ENCODE peak calls at places on chromosomes 4 and X, in six cellular contexts. G, D, F, K, Z and M are unnamed samples.

GRCh38 chr4:11423465-11423864 is 5.2 kb downstream of the HS3ST1 start:
- DNase-seq in K (no peak), F (no peak), D (no peak), G (no peak), Z (no peak), M (no peak)

GRCh38 chrX:140764401-140764919 is 54.9 kb downstream of the LINC00632 start:
- DNase-seq in K (no peak), Z (no peak), G (no peak), F (peak), D (peak), M (no peak)

GRCh38 chr4:15719506-15719905 is 16.6 kb downstream of the BST1 start:
- DNase-seq in G (no peak), K (no peak), F (no peak), D (no peak), Z (no peak), M (no peak)

GRCh38 chr4:152972821-152973613 is 36.9 kb downstream of the FHDC1 start:
- DNase-seq in Z (peak), D (no peak), G (peak), F (no peak), K (no peak), M (no peak)

GRCh38 chr4:37727635-37728034 is 41.5 kb upstream of the RELL1 start:
- DNase-seq in F (no peak), G (no peak), K (no peak), Z (no peak), D (no peak), M (no peak)

GRCh38 chrX:130110379-130111219 is at the start of gene ELF4:
- DNase-seq in D (peak), Z (peak), F (peak), G (no peak), K (peak), M (peak)

GRCh38 chr4:11470709-11471441 is 42.2 kb upstream of the HS3ST1 start:
- DNase-seq in Z (no peak), F (no peak), D (peak), K (no peak), G (no peak), M (no peak)

GRCh38 chr4:71355971-71356370 is 17.2 kb downstream of the SLC4A4 start:
- DNase-seq in D (no peak), Z (no peak), K (no peak), G (no peak), F (no peak), M (no peak)

GRCh38 chr4:140903522-140903928 is 147.3 kb upstream of the TBC1D9 start:
- DNase-seq in G (no peak), Z (no peak), D (no peak), F (no peak), K (no peak), M (no peak)

GRCh38 chrX:152912121-152912520 is 14.3 kb downstream of the ZNF185 start:
- DNase-seq in G (no peak), Z (no peak), K (no peak), D (peak), F (no peak), M (no peak)

GRCh38 chr4:107991945-107992625 is 2.4 kb downstream of the HADH start:
- DNase-seq in Z (no peak), K (no peak), F (no peak), G (no peak), D (no peak), M (no peak)

GRCh38 chr4:87589531-87589930 is 18.8 kb upstream of the DSPP start:
- DNase-seq in F (no peak), D (no peak), Z (no peak), K (no peak), G (peak), M (no peak)

GRCh38 chrX:53714580-53715335 is 28.2 kb upstream of the HUWE1 start:
- DNase-seq in G (no peak), K (peak), F (peak), D (peak), Z (no peak), M (peak)

GRCh38 chr4:87150498-87151261 is 69.7 kb downstream of the KLHL8 start:
- DNase-seq in K (peak), Z (no peak), G (peak), D (peak), F (peak), M (peak)

GRCh38 chr4:174454815-174455473 is 67.3 kb downstream of the HPGD start:
- DNase-seq in Z (no peak), K (no peak), D (no peak), F (peak), G (no peak), M (no peak)

GRCh38 chr4:42985971-42986370 is 93.5 kb downstream of the GRXCR1 start:
- DNase-seq in D (no peak), K (no peak), F (no peak), G (no peak), Z (no peak), M (no peak)

GRCh38 chr4:127709456-127709855 is 20.7 kb upstream of the SLC25A31 start:
- DNase-seq in F (no peak), D (no peak), K (no peak), G (no peak), Z (no peak), M (no peak)

GRCh38 chrX:15983034-15983433 is 128.4 kb upstream of the AP1S2 start:
- DNase-seq in K (no peak), Z (no peak), D (no peak), G (no peak), F (no peak), M (no peak)

GRCh38 chrX:16002185-16002584 is 121.2 kb upstream of the GRPR start:
- DNase-seq in K (no peak), F (no peak), Z (no peak), G (no peak), D (no peak), M (no peak)

GRCh38 chrX:5829469-5829868 is 399.2 kb downstream of the NLGN4X start:
- DNase-seq in Z (no peak), K (no peak), F (no peak), D (no peak), G (no peak), M (no peak)

GRCh38 chr4:148299337-148299736 is 142.9 kb downstream of the NR3C2 start:
- DNase-seq in F (no peak), G (no peak), Z (peak), K (no peak), D (no peak), M (no peak)

GRCh38 chr4:107950746-107951540 is 19.6 kb downstream of the CYP2U1 start:
- DNase-seq in G (no peak), D (no peak), K (no peak), F (no peak), Z (no peak), M (no peak)

GRCh38 chrX:136598631-136599030 is 49.3 kb upstream of the CD40LG start:
- DNase-seq in D (peak), G (no peak), K (no peak), Z (no peak), F (no peak), M (no peak)

GRCh38 chrX:131729295-131729694 is 185.4 kb downstream of the OR13H1 start:
- DNase-seq in G (no peak), F (no peak), K (no peak), D (no peak), Z (peak), M (peak)

GRCh38 chr4:86221076-86221475 is 138.8 kb downstream of the MAPK10 start:
- DNase-seq in K (no peak), F (no peak), D (no peak), Z (no peak), G (no peak), M (no peak)

GRCh38 chrX:156002517-156002916 is 5.0 kb downstream of the IL9R start:
- DNase-seq in K (no peak), D (no peak), Z (no peak), F (no peak), G (no peak), M (no peak)

GRCh38 chr4:156725257-156725656 is 246.3 kb downstream of the PDGFC start:
- DNase-seq in K (no peak), Z (no peak), G (no peak), D (no peak), F (no peak), M (no peak)

GRCh38 chr4:170137466-170137865 is 47.7 kb upstream of the AADAT start:
- DNase-seq in K (no peak), Z (no peak), D (no peak), F (no peak), G (no peak), M (no peak)

GRCh38 chr4:123444298-123444731 is 47.7 kb downstream of the SPRY1 start:
- DNase-seq in K (no peak), Z (no peak), F (no peak), D (peak), G (no peak), M (peak)

GRCh38 chr4:53956053-53956452 is 108.4 kb downstream of the CHIC2 start:
- DNase-seq in G (no peak), K (no peak), Z (no peak), F (no peak), D (no peak), M (no peak)

GRCh38 chr4:95048296-95048695 is 290.5 kb downstream of the BMPR1B start:
- DNase-seq in Z (no peak), F (no peak), K (no peak), D (no peak), G (peak), M (no peak)

GRCh38 chrX:1717326-1717725 is 102.5 kb downstream of the ASMT start:
- DNase-seq in K (no peak), G (no peak), Z (no peak), D (no peak), F (no peak), M (no peak)

GRCh38 chrX:116897526-116897925 is 434.8 kb upstream of the CT83 start:
- DNase-seq in F (no peak), D (no peak), G (no peak), K (no peak), Z (no peak), M (no peak)

GRCh38 chrX:15451913-15452312 is 41.2 kb downstream of the PIR start:
- DNase-seq in F (no peak), Z (no peak), G (no peak), K (no peak), D (no peak), M (no peak)

GRCh38 chrX:19649227-19650009 is 134.1 kb upstream of the MAP3K15 start:
- DNase-seq in D (no peak), G (no peak), K (no peak), Z (no peak), F (no peak), M (no peak)

GRCh38 chr4:22463179-22463578 is 52.7 kb downstream of the ADGRA3 start:
- DNase-seq in F (no peak), K (no peak), Z (no peak), D (peak), G (no peak), M (no peak)

GRCh38 chr4:38867478-38868054 is at the start of gene FAM114A1:
- DNase-seq in Z (peak), D (peak), F (peak), G (no peak), K (no peak), M (peak)
- TF ChIP-seq CTCF in Z (no peak), D (no peak), F (no peak), G (no peak), K (no peak), M (no peak)

DNA sequence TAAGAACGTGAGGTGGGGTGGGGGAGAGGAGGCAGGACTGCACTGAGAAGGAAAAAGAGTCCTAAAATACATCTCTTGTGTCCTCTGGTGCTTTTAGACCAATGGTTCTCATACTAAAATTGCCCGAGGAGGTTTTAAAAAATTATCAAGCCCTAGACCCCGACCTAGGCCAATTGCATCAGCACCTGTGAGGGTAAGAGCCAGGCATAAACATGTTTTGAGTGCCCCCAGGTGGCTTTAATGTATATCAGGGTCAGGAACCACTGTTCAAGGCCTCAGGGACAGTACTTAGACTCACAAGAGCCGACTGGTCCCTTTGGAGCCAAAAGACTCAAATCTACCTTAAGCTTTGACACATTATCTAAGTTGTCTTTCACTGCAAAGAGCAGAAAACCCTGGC is 37.5 kb upstream of the TMEM150C start:
- DNase-seq in D (peak), F (no peak), Z (no peak), G (no peak), K (no peak), M (no peak)
- TF ChIP-seq CTCF in D (no peak), F (peak), Z (no peak), G (no peak), K (no peak), M (no peak)

GRCh38 chrX:25016361-25016671 is 551 bp upstream of the ARX start:
- DNase-seq in F (no peak), K (no peak), Z (no peak), D (no peak), G (no peak), M (no peak)

GRCh38 chrX:25012793-25013592 is 2.8 kb downstream of the ARX start:
- DNase-seq in G (no peak), Z (no peak), D (no peak), F (no peak), K (no peak), M (no peak)

GRCh38 chrX:25013593-25014365 is 2.0 kb downstream of the ARX start:
- DNase-seq in D (no peak), G (no peak), Z (no peak), K (no peak), F (no peak), M (peak)

GRCh38 chrX:25015486-25016360 is at the start of gene ARX:
- DNase-seq in K (no peak), G (no peak), Z (no peak), F (peak), D (peak), M (peak)

DNA sequence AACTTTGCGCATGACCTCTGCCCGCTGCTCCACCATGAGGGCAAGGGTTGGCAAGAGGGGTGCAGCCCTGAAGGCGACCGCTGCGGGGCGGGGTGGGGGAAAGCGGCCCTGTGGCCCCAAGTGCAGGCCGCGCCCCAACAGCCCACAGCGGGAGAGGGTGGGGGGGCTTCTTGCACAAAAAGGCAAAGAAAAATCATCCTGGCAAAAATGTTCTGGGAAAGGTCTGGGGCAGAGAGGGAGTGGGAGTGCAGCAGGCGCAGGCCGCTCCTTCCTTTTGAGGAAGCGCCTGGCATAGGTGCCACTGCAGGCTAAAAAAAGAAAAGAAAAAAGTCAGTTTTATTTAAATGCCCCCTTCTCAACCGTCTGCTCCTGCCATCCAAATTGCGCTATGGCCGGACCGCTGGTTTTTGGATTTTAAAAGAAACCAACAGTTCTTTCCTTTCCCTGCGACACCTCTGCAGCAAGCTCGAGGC is 1.4 kb downstream of the ARX start:
- DNase-seq in K (no peak), Z (no peak), D (no peak), F (no peak), G (no peak), M (no peak)
- TF ChIP-seq CTCF in K (no peak), Z (no peak), D (no peak), F (no peak), G (no peak), M (no peak)

GRCh38 chr4:160872491-160872890 is 1291.3 kb downstream of the FSTL5 start:
- DNase-seq in F (no peak), G (no peak), D (no peak), K (no peak), Z (no peak), M (no peak)
- TF ChIP-seq CTCF in F (no peak), G (no peak), D (no peak), K (no peak), Z (no peak), M (no peak)

DNA sequence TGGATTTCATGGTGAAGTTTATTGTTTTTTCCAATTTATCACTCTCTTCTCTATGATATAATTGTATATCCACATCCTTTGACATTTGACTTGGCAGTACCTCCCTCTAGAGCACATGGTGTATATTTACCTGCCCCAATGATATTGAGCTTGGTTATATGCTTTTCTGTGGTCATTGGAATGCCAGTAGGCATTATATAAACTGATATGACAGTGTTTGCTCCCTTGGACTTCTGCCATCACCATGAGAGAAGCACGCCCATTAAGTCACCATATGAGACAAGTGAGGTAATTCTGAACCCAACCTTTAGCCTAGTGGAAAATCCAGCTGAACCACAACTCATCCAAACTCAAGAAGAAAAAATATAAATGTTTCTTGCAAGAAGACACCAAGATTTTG is 2761.5 kb downstream of the ARAP2 start:
- DNase-seq in D (no peak), G (no peak), Z (no peak), F (no peak), K (no peak), M (no peak)
- TF ChIP-seq CTCF in D (no peak), G (no peak), Z (no peak), F (no peak), K (no peak), M (no peak)

DNA sequence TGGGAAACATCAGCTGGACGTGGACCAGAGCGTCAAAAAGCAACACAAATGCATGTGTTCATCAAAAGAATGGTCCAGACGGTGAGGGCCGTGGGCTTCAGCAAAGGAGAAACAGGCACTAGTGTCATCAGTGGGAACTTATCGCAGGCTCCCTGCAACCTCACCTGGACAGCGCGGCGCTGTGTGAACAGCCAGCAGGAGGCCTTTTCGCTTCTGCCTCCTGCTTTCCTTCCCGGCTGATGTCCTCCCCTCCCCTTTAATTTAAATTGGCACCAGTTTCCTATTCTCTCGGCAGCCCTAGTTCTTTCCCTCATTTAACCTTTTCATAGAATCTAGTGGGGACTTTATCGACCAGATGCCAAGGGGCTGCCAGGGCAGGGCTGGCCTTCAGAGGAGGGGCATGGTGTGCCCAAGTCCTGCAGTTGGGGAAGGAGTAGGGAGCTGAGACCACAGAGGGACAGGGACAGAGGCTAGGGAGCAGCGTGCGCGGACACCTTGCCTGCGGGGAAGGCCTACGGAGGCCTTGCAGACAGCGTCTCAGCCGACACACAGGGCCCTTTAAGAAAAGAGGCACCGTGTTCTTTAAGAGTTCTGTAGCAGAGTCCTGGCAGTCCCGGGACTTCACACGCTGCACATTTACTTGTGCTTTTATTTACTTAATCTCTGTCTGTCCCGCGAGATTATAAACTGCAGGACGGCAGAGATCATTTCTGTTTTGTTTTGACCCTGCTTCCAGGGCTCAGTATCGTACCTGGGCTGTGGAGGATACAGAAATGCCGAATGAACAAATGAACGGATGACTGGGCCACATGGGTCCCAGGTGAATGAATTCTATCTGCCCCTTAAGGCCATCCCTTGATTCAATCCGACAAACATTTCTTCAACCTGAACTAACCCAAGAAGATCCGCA is 8.4 kb upstream of the SORBS2 start:
- DNase-seq in F (peak), K (no peak), D (no peak), G (no peak), Z (no peak), M (no peak)
- TF ChIP-seq CTCF in F (peak), K (no peak), D (no peak), G (no peak), Z (no peak), M (no peak)

DNA sequence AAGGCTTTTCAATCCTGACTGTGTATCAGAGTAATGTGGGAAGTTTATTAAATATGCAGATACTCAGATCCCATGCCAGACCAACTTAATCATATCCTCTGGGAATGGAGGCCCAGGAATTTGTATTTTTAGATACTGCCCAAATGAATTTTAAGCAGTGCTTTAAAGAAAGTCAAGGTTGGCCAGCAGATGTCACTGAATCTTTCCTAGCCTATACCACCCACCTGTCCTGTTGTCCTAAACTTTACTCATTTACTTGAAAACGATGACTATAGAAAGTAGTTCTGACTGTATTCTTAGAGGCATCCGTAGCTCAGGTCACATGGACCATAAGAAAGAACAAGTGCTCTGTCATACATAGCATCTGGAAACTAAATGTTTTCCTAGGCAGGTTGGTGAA is 79.9 kb downstream of the AMOT start:
- DNase-seq in G (no peak), D (no peak), Z (no peak), F (no peak), K (no peak), M (no peak)
- TF ChIP-seq CTCF in G (no peak), D (no peak), Z (no peak), F (no peak), K (no peak), M (no peak)